ENCODE peak calls at places on chromosomes 4 and X, in eight cellular contexts. One of them, this sample, is unnamed.

GRCh38 chr4:56148428-56148827 is 199.7 kb downstream of the CEP135 start:
- DNase-seq in T-helper 17 cell: no peak
- DNase-seq in activated CD4-positive, alpha-beta T cell treated with anti-CD3 and anti-CD28 coated beads, Interleukin-2, amount 10 ng/mL, durations not matched to agents 7 days and 5 days: no peak
- DNase-seq in Ammon's horn: no peak
- DNase-seq in breast epithelium: no peak
- DNase-seq in glutamatergic neuron: no peak
- DNase-seq in NCI-H2081: no peak
- DNase-seq in stimulated activated CD4-positive, alpha-beta T cell treated with anti-CD3 and anti-CD28 coated beads, TNF-alpha, amount 100 ng/mL, for 24 hours: no peak
- DNase-seq in this sample: no peak

GRCh38 chr4:40264995-40265909 is 68.4 kb downstream of the RHOH start:
- DNase-seq in T-helper 17 cell: no peak
- DNase-seq in activated CD4-positive, alpha-beta T cell treated with anti-CD3 and anti-CD28 coated beads, Interleukin-2, amount 10 ng/mL, durations not matched to agents 7 days and 5 days: peak; percentile 51
- DNase-seq in Ammon's horn: no peak
- DNase-seq in breast epithelium: no peak
- DNase-seq in glutamatergic neuron: peak; percentile 41
- DNase-seq in NCI-H2081: peak; percentile 49
- DNase-seq in stimulated activated CD4-positive, alpha-beta T cell treated with anti-CD3 and anti-CD28 coated beads, TNF-alpha, amount 100 ng/mL, for 24 hours: no peak
- DNase-seq in this sample: peak; percentile 9

GRCh38 chr4:10239982-10240654 is 123.5 kb upstream of the WDR1 start:
- DNase-seq in T-helper 17 cell: no peak
- DNase-seq in activated CD4-positive, alpha-beta T cell treated with anti-CD3 and anti-CD28 coated beads, Interleukin-2, amount 10 ng/mL, durations not matched to agents 7 days and 5 days: no peak
- DNase-seq in Ammon's horn: no peak
- DNase-seq in breast epithelium: no peak
- DNase-seq in glutamatergic neuron: no peak
- DNase-seq in NCI-H2081: no peak
- DNase-seq in stimulated activated CD4-positive, alpha-beta T cell treated with anti-CD3 and anti-CD28 coated beads, TNF-alpha, amount 100 ng/mL, for 24 hours: no peak
- DNase-seq in this sample: no peak

GRCh38 chrX:150239946-150240642 is 123.0 kb upstream of the MAMLD1 start:
- DNase-seq in T-helper 17 cell: no peak
- DNase-seq in activated CD4-positive, alpha-beta T cell treated with anti-CD3 and anti-CD28 coated beads, Interleukin-2, amount 10 ng/mL, durations not matched to agents 7 days and 5 days: no peak
- DNase-seq in Ammon's horn: no peak
- DNase-seq in breast epithelium: no peak
- DNase-seq in glutamatergic neuron: no peak
- DNase-seq in NCI-H2081: no peak
- DNase-seq in stimulated activated CD4-positive, alpha-beta T cell treated with anti-CD3 and anti-CD28 coated beads, TNF-alpha, amount 100 ng/mL, for 24 hours: no peak
- DNase-seq in this sample: no peak

GRCh38 chrX:109839694-109840358 is 106.8 kb upstream of the ACSL4 start:
- DNase-seq in T-helper 17 cell: no peak
- DNase-seq in activated CD4-positive, alpha-beta T cell treated with anti-CD3 and anti-CD28 coated beads, Interleukin-2, amount 10 ng/mL, durations not matched to agents 7 days and 5 days: no peak
- DNase-seq in Ammon's horn: peak; percentile 3
- DNase-seq in breast epithelium: no peak
- DNase-seq in glutamatergic neuron: no peak
- DNase-seq in NCI-H2081: no peak
- DNase-seq in stimulated activated CD4-positive, alpha-beta T cell treated with anti-CD3 and anti-CD28 coated beads, TNF-alpha, amount 100 ng/mL, for 24 hours: no peak
- DNase-seq in this sample: no peak

GRCh38 chrX:8037593-8038348 is 110.6 kb upstream of the PNPLA4 start:
- DNase-seq in T-helper 17 cell: no peak
- DNase-seq in activated CD4-positive, alpha-beta T cell treated with anti-CD3 and anti-CD28 coated beads, Interleukin-2, amount 10 ng/mL, durations not matched to agents 7 days and 5 days: no peak
- DNase-seq in Ammon's horn: no peak
- DNase-seq in breast epithelium: no peak
- DNase-seq in glutamatergic neuron: no peak
- DNase-seq in NCI-H2081: no peak
- DNase-seq in stimulated activated CD4-positive, alpha-beta T cell treated with anti-CD3 and anti-CD28 coated beads, TNF-alpha, amount 100 ng/mL, for 24 hours: no peak
- DNase-seq in this sample: no peak

GRCh38 chrX:72031118-72031517 is 100.6 kb downstream of the RTL5 start:
- DNase-seq in T-helper 17 cell: no peak
- DNase-seq in activated CD4-positive, alpha-beta T cell treated with anti-CD3 and anti-CD28 coated beads, Interleukin-2, amount 10 ng/mL, durations not matched to agents 7 days and 5 days: no peak
- DNase-seq in Ammon's horn: no peak
- DNase-seq in breast epithelium: no peak
- DNase-seq in glutamatergic neuron: no peak
- DNase-seq in NCI-H2081: no peak
- DNase-seq in stimulated activated CD4-positive, alpha-beta T cell treated with anti-CD3 and anti-CD28 coated beads, TNF-alpha, amount 100 ng/mL, for 24 hours: no peak
- DNase-seq in this sample: no peak

GRCh38 chr4:27366424-27366823 is 505.8 kb downstream of the STIM2 start:
- DNase-seq in T-helper 17 cell: no peak
- DNase-seq in activated CD4-positive, alpha-beta T cell treated with anti-CD3 and anti-CD28 coated beads, Interleukin-2, amount 10 ng/mL, durations not matched to agents 7 days and 5 days: no peak
- DNase-seq in Ammon's horn: no peak
- DNase-seq in breast epithelium: no peak
- DNase-seq in glutamatergic neuron: no peak
- DNase-seq in NCI-H2081: no peak
- DNase-seq in stimulated activated CD4-positive, alpha-beta T cell treated with anti-CD3 and anti-CD28 coated beads, TNF-alpha, amount 100 ng/mL, for 24 hours: no peak
- DNase-seq in this sample: no peak

GRCh38 chrX:149456476-149457245 is 48.4 kb downstream of the IDS start:
- DNase-seq in T-helper 17 cell: no peak
- DNase-seq in activated CD4-positive, alpha-beta T cell treated with anti-CD3 and anti-CD28 coated beads, Interleukin-2, amount 10 ng/mL, durations not matched to agents 7 days and 5 days: no peak
- DNase-seq in Ammon's horn: no peak
- DNase-seq in breast epithelium: no peak
- DNase-seq in glutamatergic neuron: no peak
- DNase-seq in NCI-H2081: no peak
- DNase-seq in stimulated activated CD4-positive, alpha-beta T cell treated with anti-CD3 and anti-CD28 coated beads, TNF-alpha, amount 100 ng/mL, for 24 hours: no peak
- DNase-seq in this sample: no peak